ENCODE peak calls at places on chromosomes 3 and 15, in ten cellular contexts. B is WTC11; V is neural progenitor cell; P is dorsolateral prefrontal cortex; N is fibroblast of the aortic adventitia; W is fibroblast of lung; T is activated CD8-positive, alpha-beta T cell treated with anti-CD3 and anti-CD28 coated beads for 36 hours; X is upper lobe of right lung; Q is OCI-LY7; R is brain microvascular endothelial cell. Z is an unnamed sample.
A peak's percentile ranks its signal among the peaks of the same experiment; 100 is the strongest.

GRCh38 chr3:64267774-64268604 is 42.7 kb upstream of the PRICKLE2 start:
- DNase-seq in B (peak; percentile 75), V (peak; percentile 80), P (peak; percentile 81), N (peak; percentile 76), W (peak; percentile 78), T (no peak), X (peak; percentile 69), Q (no peak), R (peak; percentile 54), Z (peak; percentile 78)

GRCh38 chr15:90071220-90071807 is 31.0 kb downstream of the IDH2 start:
- DNase-seq in B (peak; percentile 48), V (peak; percentile 74), P (peak; percentile 69), N (peak; percentile 86), W (peak; percentile 89), T (peak; percentile 93), X (peak; percentile 83), Q (peak; percentile 88), R (peak; percentile 84), Z (peak; percentile 83)

GRCh38 chr3:126912491-126913195 is 70.3 kb upstream of the PLXNA1 start:
- DNase-seq in B (no peak), V (no peak), P (no peak), N (no peak), W (no peak), T (no peak), X (no peak), Q (no peak), R (no peak), Z (no peak)

GRCh38 chr3:177944228-177944661 is 592.0 kb upstream of the KCNMB2 start:
- DNase-seq in B (no peak), V (no peak), P (no peak), N (no peak), W (no peak), T (peak; percentile 10), X (no peak), Q (peak; percentile 8), R (no peak), Z (no peak)

GRCh38 chr3:22176911-22177310 is 425.9 kb upstream of the ZNF385D start:
- DNase-seq in B (no peak), V (no peak), P (no peak), N (no peak), W (no peak), T (no peak), X (no peak), Q (no peak), R (no peak), Z (no peak)

GRCh38 chr3:101813817-101814440 is 34.9 kb downstream of the NXPE3 start:
- DNase-seq in B (no peak), V (no peak), P (no peak), N (peak; percentile 67), W (peak; percentile 67), T (no peak), X (no peak), Q (peak; percentile 63), R (no peak), Z (peak; percentile 49)

GRCh38 chr15:84818221-84819131 is 1.3 kb downstream of the ALPK3 start:
- DNase-seq in B (peak; percentile 47), V (peak; percentile 80), P (no peak), N (peak; percentile 22), W (peak; percentile 17), T (peak; percentile 17), X (peak; percentile 56), Q (peak; percentile 11), R (peak; percentile 67), Z (peak; percentile 27)

GRCh38 chr15:59424626-59425025 is 13.4 kb upstream of the FAM81A start:
- DNase-seq in B (no peak), V (no peak), P (no peak), N (no peak), W (no peak), T (no peak), X (no peak), Q (no peak), R (no peak), Z (no peak)

GRCh38 chr3:15889936-15890335 is 92.2 kb upstream of the ANKRD28 start:
- DNase-seq in B (no peak), V (no peak), P (no peak), N (no peak), W (no peak), T (no peak), X (no peak), Q (no peak), R (no peak), Z (no peak)

GRCh38 chr15:88256261-88257230 is at the start of gene NTRK3:
- DNase-seq in B (peak; percentile 63), V (peak; percentile 76), P (peak; percentile 69), N (peak; percentile 63), W (peak; percentile 4), T (peak; percentile 16), X (peak; percentile 51), Q (peak; percentile 42), R (no peak), Z (no peak)

GRCh38 chr15:56325186-56325585 is 40.0 kb upstream of the TEX9 start:
- DNase-seq in B (no peak), V (no peak), P (no peak), N (peak; percentile 71), W (peak; percentile 4), T (no peak), X (no peak), Q (no peak), R (no peak), Z (peak; percentile 53)

GRCh38 chr3:36907911-36908646 is 36.8 kb downstream of the TRANK1 start:
- DNase-seq in B (no peak), V (no peak), P (no peak), N (peak; percentile 79), W (peak; percentile 84), T (peak; percentile 84), X (no peak), Q (peak; percentile 73), R (peak; percentile 52), Z (peak; percentile 74)

GRCh38 chr3:79769234-79769633 is 1.4 kb upstream of the ROBO1 start:
- DNase-seq in B (no peak), V (no peak), P (no peak), N (no peak), W (no peak), T (no peak), X (no peak), Q (no peak), R (no peak), Z (no peak)

GRCh38 chr3:20773320-20773984 is 587.4 kb upstream of the SGO1 start:
- DNase-seq in B (no peak), V (no peak), P (no peak), N (no peak), W (no peak), T (no peak), X (no peak), Q (no peak), R (no peak), Z (no peak)

GRCh38 chr3:153042088-153042487 is 119.9 kb upstream of the RAP2B start:
- DNase-seq in B (no peak), V (no peak), P (no peak), N (no peak), W (no peak), T (no peak), X (no peak), Q (no peak), R (peak; percentile 5), Z (no peak)

GRCh38 chr3:171028025-171028778 is 1.7 kb upstream of the SLC2A2 start:
- DNase-seq in B (peak; percentile 63), V (peak; percentile 56), P (peak; percentile 51), N (peak; percentile 96), W (peak; percentile 86), T (peak; percentile 90), X (peak; percentile 72), Q (no peak), R (peak; percentile 93), Z (peak; percentile 91)

GRCh38 chr15:26983822-26984221 is 12.8 kb downstream of the GABRG3 start:
- DNase-seq in B (peak; percentile 65), V (no peak), P (no peak), N (no peak), W (no peak), T (peak; percentile 4), X (no peak), Q (no peak), R (no peak), Z (no peak)

GRCh38 chr3:156341831-156342416 is 213.0 kb downstream of the SSR3 start:
- DNase-seq in B (no peak), V (no peak), P (no peak), N (no peak), W (no peak), T (no peak), X (no peak), Q (peak; percentile 45), R (no peak), Z (no peak)
- TF ChIP-seq CTCF in B (no peak), V (no peak), P (no peak), N (no peak), W (no peak), T (no peak), X (no peak), Q (peak; percentile 64), R (peak; percentile 7), Z (no peak)

GRCh38 chr3:47646362-47646761 is 67.7 kb upstream of the CSPG5 start:
- DNase-seq in B (no peak), V (no peak), P (no peak), N (peak; percentile 51), W (peak; percentile 80), T (no peak), X (no peak), Q (no peak), R (no peak), Z (peak; percentile 45)
- TF ChIP-seq CTCF in B (no peak), V (no peak), P (no peak), N (no peak), W (no peak), T (no peak), X (no peak), Q (no peak), R (no peak), Z (no peak)

GRCh38 chr3:128665362-128666021 is 14.9 kb upstream of the RPN1 start:
- DNase-seq in B (no peak), V (no peak), P (no peak), N (peak; percentile 17), W (peak; percentile 28), T (no peak), X (no peak), Q (no peak), R (no peak), Z (no peak)
- TF ChIP-seq CTCF in B (no peak), V (no peak), P (no peak), N (peak; percentile 1), W (peak; percentile 16), T (no peak), X (no peak), Q (peak; percentile 47), R (peak; percentile 19), Z (no peak)

GRCh38 chr3:25589783-25590258 is 74.9 kb downstream of the TOP2B start:
- DNase-seq in B (no peak), V (no peak), P (no peak), N (no peak), W (no peak), T (no peak), X (no peak), Q (no peak), R (no peak), Z (no peak)

GRCh38 chr3:25589104-25589782 is 75.5 kb downstream of the TOP2B start:
- DNase-seq in B (no peak), V (no peak), P (no peak), N (no peak), W (no peak), T (no peak), X (no peak), Q (no peak), R (no peak), Z (no peak)

GRCh38 chr3:25588441-25589103 is 76.1 kb downstream of the TOP2B start:
- DNase-seq in B (no peak), V (no peak), P (no peak), N (no peak), W (no peak), T (no peak), X (no peak), Q (no peak), R (peak; percentile 55), Z (no peak)

GRCh38 chr3:25594007-25594502 is 70.7 kb downstream of the TOP2B start:
- DNase-seq in B (no peak), V (peak; percentile 55), P (no peak), N (peak; percentile 88), W (peak; percentile 92), T (peak; percentile 20), X (no peak), Q (peak; percentile 56), R (peak; percentile 70), Z (peak; percentile 89)

GRCh38 chr3:25592510-25592968 is 72.2 kb downstream of the TOP2B start:
- DNase-seq in B (peak; percentile 31), V (peak; percentile 43), P (no peak), N (peak; percentile 81), W (peak; percentile 82), T (peak; percentile 23), X (no peak), Q (peak; percentile 19), R (peak; percentile 90), Z (peak; percentile 84)
- TF ChIP-seq CTCF in B (no peak), V (peak; percentile 11), P (no peak), N (peak; percentile 42), W (peak; percentile 52), T (no peak), X (peak; percentile 34), Q (peak; percentile 19), R (peak; percentile 66), Z (peak; percentile 35)